ENCODE peak calls at places on chromosomes 3 and 15, in eight cellular contexts. One of them, this sample, is unnamed.

GRCh38 chr15:38564557-38565286 is at the start of gene RASGRP1:
- DNase-seq in neural crest cell: peak
- DNase-seq in activated naive CD8-positive, alpha-beta T cell treated with anti-CD3 and anti-CD28 coated beads, Interleukin-2, amount 50 U/mL, for 16 hours: peak
- DNase-seq in nucleus accumbens: peak
- DNase-seq in mesothelial cell of epicardium: peak
- DNase-seq in activated CD8-positive, alpha-beta memory T cell treated with anti-CD3 and anti-CD28 coated beads for 1 hour: peak
- DNase-seq in left kidney: peak
- DNase-seq in epithelial cell of proximal tubule: no peak
- DNase-seq in this sample: no peak

GRCh38 chr15:85976986-85977385 is 102.7 kb upstream of the AGBL1 start:
- DNase-seq in neural crest cell: no peak
- DNase-seq in activated naive CD8-positive, alpha-beta T cell treated with anti-CD3 and anti-CD28 coated beads, Interleukin-2, amount 50 U/mL, for 16 hours: no peak
- DNase-seq in nucleus accumbens: no peak
- DNase-seq in mesothelial cell of epicardium: no peak
- DNase-seq in activated CD8-positive, alpha-beta memory T cell treated with anti-CD3 and anti-CD28 coated beads for 1 hour: no peak
- DNase-seq in left kidney: no peak
- DNase-seq in epithelial cell of proximal tubule: no peak
- DNase-seq in this sample: no peak

GRCh38 chr3:52044869-52045616 is 11.3 kb downstream of the DUSP7 start:
- DNase-seq in neural crest cell: no peak
- DNase-seq in activated naive CD8-positive, alpha-beta T cell treated with anti-CD3 and anti-CD28 coated beads, Interleukin-2, amount 50 U/mL, for 16 hours: no peak
- DNase-seq in nucleus accumbens: no peak
- DNase-seq in mesothelial cell of epicardium: no peak
- DNase-seq in activated CD8-positive, alpha-beta memory T cell treated with anti-CD3 and anti-CD28 coated beads for 1 hour: no peak
- DNase-seq in left kidney: no peak
- DNase-seq in epithelial cell of proximal tubule: no peak
- DNase-seq in this sample: no peak

GRCh38 chr15:57301307-57301706 is 75.0 kb upstream of the CGNL1 start:
- DNase-seq in neural crest cell: no peak
- DNase-seq in activated naive CD8-positive, alpha-beta T cell treated with anti-CD3 and anti-CD28 coated beads, Interleukin-2, amount 50 U/mL, for 16 hours: no peak
- DNase-seq in nucleus accumbens: no peak
- DNase-seq in mesothelial cell of epicardium: no peak
- DNase-seq in activated CD8-positive, alpha-beta memory T cell treated with anti-CD3 and anti-CD28 coated beads for 1 hour: no peak
- DNase-seq in left kidney: no peak
- DNase-seq in epithelial cell of proximal tubule: no peak
- DNase-seq in this sample: no peak

GRCh38 chr15:44711089-44711355 is at the start of gene PATL2:
- DNase-seq in neural crest cell: no peak
- DNase-seq in activated naive CD8-positive, alpha-beta T cell treated with anti-CD3 and anti-CD28 coated beads, Interleukin-2, amount 50 U/mL, for 16 hours: no peak
- DNase-seq in nucleus accumbens: no peak
- DNase-seq in mesothelial cell of epicardium: no peak
- DNase-seq in activated CD8-positive, alpha-beta memory T cell treated with anti-CD3 and anti-CD28 coated beads for 1 hour: no peak
- DNase-seq in left kidney: no peak
- DNase-seq in epithelial cell of proximal tubule: no peak
- DNase-seq in this sample: no peak

GRCh38 chr15:97078556-97078955 is 748.1 kb downstream of the NR2F2 start:
- DNase-seq in neural crest cell: no peak
- DNase-seq in activated naive CD8-positive, alpha-beta T cell treated with anti-CD3 and anti-CD28 coated beads, Interleukin-2, amount 50 U/mL, for 16 hours: no peak
- DNase-seq in nucleus accumbens: no peak
- DNase-seq in mesothelial cell of epicardium: no peak
- DNase-seq in activated CD8-positive, alpha-beta memory T cell treated with anti-CD3 and anti-CD28 coated beads for 1 hour: no peak
- DNase-seq in left kidney: peak
- DNase-seq in epithelial cell of proximal tubule: no peak
- DNase-seq in this sample: no peak

GRCh38 chr3:47041114-47041513 is 61.6 kb downstream of the NBEAL2 start:
- DNase-seq in neural crest cell: no peak
- DNase-seq in activated naive CD8-positive, alpha-beta T cell treated with anti-CD3 and anti-CD28 coated beads, Interleukin-2, amount 50 U/mL, for 16 hours: no peak
- DNase-seq in nucleus accumbens: no peak
- DNase-seq in mesothelial cell of epicardium: no peak
- DNase-seq in activated CD8-positive, alpha-beta memory T cell treated with anti-CD3 and anti-CD28 coated beads for 1 hour: no peak
- DNase-seq in left kidney: no peak
- DNase-seq in epithelial cell of proximal tubule: no peak
- DNase-seq in this sample: no peak

GRCh38 chr3:160455846-160456245 is 6.3 kb upstream of the TRIM59 start:
- DNase-seq in neural crest cell: no peak
- DNase-seq in activated naive CD8-positive, alpha-beta T cell treated with anti-CD3 and anti-CD28 coated beads, Interleukin-2, amount 50 U/mL, for 16 hours: no peak
- DNase-seq in nucleus accumbens: no peak
- DNase-seq in mesothelial cell of epicardium: no peak
- DNase-seq in activated CD8-positive, alpha-beta memory T cell treated with anti-CD3 and anti-CD28 coated beads for 1 hour: no peak
- DNase-seq in left kidney: no peak
- DNase-seq in epithelial cell of proximal tubule: no peak
- DNase-seq in this sample: no peak

GRCh38 chr3:36911990-36912804 is 32.7 kb downstream of the TRANK1 start:
- DNase-seq in neural crest cell: no peak
- DNase-seq in activated naive CD8-positive, alpha-beta T cell treated with anti-CD3 and anti-CD28 coated beads, Interleukin-2, amount 50 U/mL, for 16 hours: no peak
- DNase-seq in nucleus accumbens: no peak
- DNase-seq in mesothelial cell of epicardium: no peak
- DNase-seq in activated CD8-positive, alpha-beta memory T cell treated with anti-CD3 and anti-CD28 coated beads for 1 hour: no peak
- DNase-seq in left kidney: no peak
- DNase-seq in epithelial cell of proximal tubule: peak
- DNase-seq in this sample: no peak

GRCh38 chr3:20561166-20561565 is 375.2 kb upstream of the SGO1 start:
- DNase-seq in neural crest cell: no peak
- DNase-seq in activated naive CD8-positive, alpha-beta T cell treated with anti-CD3 and anti-CD28 coated beads, Interleukin-2, amount 50 U/mL, for 16 hours: no peak
- DNase-seq in nucleus accumbens: no peak
- DNase-seq in mesothelial cell of epicardium: no peak
- DNase-seq in activated CD8-positive, alpha-beta memory T cell treated with anti-CD3 and anti-CD28 coated beads for 1 hour: no peak
- DNase-seq in left kidney: peak
- DNase-seq in epithelial cell of proximal tubule: no peak
- DNase-seq in this sample: no peak

GRCh38 chr3:15629860-15630597 is 28.5 kb downstream of the BTD start:
- DNase-seq in neural crest cell: peak
- DNase-seq in activated naive CD8-positive, alpha-beta T cell treated with anti-CD3 and anti-CD28 coated beads, Interleukin-2, amount 50 U/mL, for 16 hours: peak
- DNase-seq in nucleus accumbens: peak
- DNase-seq in mesothelial cell of epicardium: no peak
- DNase-seq in activated CD8-positive, alpha-beta memory T cell treated with anti-CD3 and anti-CD28 coated beads for 1 hour: peak
- DNase-seq in left kidney: peak
- DNase-seq in epithelial cell of proximal tubule: no peak
- DNase-seq in this sample: peak

GRCh38 chr3:185519021-185519420 is 20.2 kb upstream of the TMEM41A start:
- DNase-seq in neural crest cell: no peak
- DNase-seq in activated naive CD8-positive, alpha-beta T cell treated with anti-CD3 and anti-CD28 coated beads, Interleukin-2, amount 50 U/mL, for 16 hours: no peak
- DNase-seq in nucleus accumbens: no peak
- DNase-seq in mesothelial cell of epicardium: no peak
- DNase-seq in activated CD8-positive, alpha-beta memory T cell treated with anti-CD3 and anti-CD28 coated beads for 1 hour: no peak
- DNase-seq in left kidney: no peak
- DNase-seq in epithelial cell of proximal tubule: no peak
- DNase-seq in this sample: no peak

GRCh38 chr3:128432898-128433629 is 33.6 kb downstream of the DNAJB8 start:
- DNase-seq in neural crest cell: no peak
- DNase-seq in activated naive CD8-positive, alpha-beta T cell treated with anti-CD3 and anti-CD28 coated beads, Interleukin-2, amount 50 U/mL, for 16 hours: no peak
- DNase-seq in nucleus accumbens: no peak
- DNase-seq in mesothelial cell of epicardium: no peak
- DNase-seq in activated CD8-positive, alpha-beta memory T cell treated with anti-CD3 and anti-CD28 coated beads for 1 hour: no peak
- DNase-seq in left kidney: peak
- DNase-seq in epithelial cell of proximal tubule: no peak
- DNase-seq in this sample: no peak

GRCh38 chr3:194285024-194285858 is 65.9 kb downstream of the CPN2 start:
- DNase-seq in neural crest cell: no peak
- DNase-seq in activated naive CD8-positive, alpha-beta T cell treated with anti-CD3 and anti-CD28 coated beads, Interleukin-2, amount 50 U/mL, for 16 hours: no peak
- DNase-seq in nucleus accumbens: no peak
- DNase-seq in mesothelial cell of epicardium: no peak
- DNase-seq in activated CD8-positive, alpha-beta memory T cell treated with anti-CD3 and anti-CD28 coated beads for 1 hour: no peak
- DNase-seq in left kidney: no peak
- DNase-seq in epithelial cell of proximal tubule: no peak
- DNase-seq in this sample: no peak

GRCh38 chr3:45143673-45144670 is 2.2 kb downstream of the CDCP1 start:
- DNase-seq in neural crest cell: no peak
- DNase-seq in activated naive CD8-positive, alpha-beta T cell treated with anti-CD3 and anti-CD28 coated beads, Interleukin-2, amount 50 U/mL, for 16 hours: no peak
- DNase-seq in nucleus accumbens: no peak
- DNase-seq in mesothelial cell of epicardium: no peak
- DNase-seq in activated CD8-positive, alpha-beta memory T cell treated with anti-CD3 and anti-CD28 coated beads for 1 hour: no peak
- DNase-seq in left kidney: no peak
- DNase-seq in epithelial cell of proximal tubule: no peak
- DNase-seq in this sample: no peak

GRCh38 chr15:91224750-91225380 is 124.8 kb downstream of the SV2B start:
- DNase-seq in neural crest cell: peak
- DNase-seq in activated naive CD8-positive, alpha-beta T cell treated with anti-CD3 and anti-CD28 coated beads, Interleukin-2, amount 50 U/mL, for 16 hours: no peak
- DNase-seq in nucleus accumbens: peak
- DNase-seq in mesothelial cell of epicardium: no peak
- DNase-seq in activated CD8-positive, alpha-beta memory T cell treated with anti-CD3 and anti-CD28 coated beads for 1 hour: no peak
- DNase-seq in left kidney: peak
- DNase-seq in epithelial cell of proximal tubule: peak
- DNase-seq in this sample: peak

GRCh38 chr15:74869726-74870407 is 3.3 kb downstream of the SCAMP2 start:
- DNase-seq in neural crest cell: no peak
- DNase-seq in activated naive CD8-positive, alpha-beta T cell treated with anti-CD3 and anti-CD28 coated beads, Interleukin-2, amount 50 U/mL, for 16 hours: no peak
- DNase-seq in nucleus accumbens: peak
- DNase-seq in mesothelial cell of epicardium: no peak
- DNase-seq in activated CD8-positive, alpha-beta memory T cell treated with anti-CD3 and anti-CD28 coated beads for 1 hour: no peak
- DNase-seq in left kidney: peak
- DNase-seq in epithelial cell of proximal tubule: no peak
- DNase-seq in this sample: no peak

GRCh38 chr15:93070901-93071300 is 18.1 kb downstream of the RGMA start:
- DNase-seq in neural crest cell: no peak
- DNase-seq in activated naive CD8-positive, alpha-beta T cell treated with anti-CD3 and anti-CD28 coated beads, Interleukin-2, amount 50 U/mL, for 16 hours: no peak
- DNase-seq in nucleus accumbens: no peak
- DNase-seq in mesothelial cell of epicardium: no peak
- DNase-seq in activated CD8-positive, alpha-beta memory T cell treated with anti-CD3 and anti-CD28 coated beads for 1 hour: no peak
- DNase-seq in left kidney: peak
- DNase-seq in epithelial cell of proximal tubule: no peak
- DNase-seq in this sample: no peak

GRCh38 chr15:20344601-20345400 is 196.8 kb downstream of the GOLGA6L6 start:
- DNase-seq in neural crest cell: no peak
- DNase-seq in activated naive CD8-positive, alpha-beta T cell treated with anti-CD3 and anti-CD28 coated beads, Interleukin-2, amount 50 U/mL, for 16 hours: no peak
- DNase-seq in nucleus accumbens: no peak
- DNase-seq in mesothelial cell of epicardium: peak
- DNase-seq in activated CD8-positive, alpha-beta memory T cell treated with anti-CD3 and anti-CD28 coated beads for 1 hour: no peak
- DNase-seq in left kidney: no peak
- DNase-seq in epithelial cell of proximal tubule: no peak
- DNase-seq in this sample: no peak

GRCh38 chr15:88301311-88301710 is 44.8 kb upstream of the NTRK3 start:
- DNase-seq in neural crest cell: no peak
- DNase-seq in activated naive CD8-positive, alpha-beta T cell treated with anti-CD3 and anti-CD28 coated beads, Interleukin-2, amount 50 U/mL, for 16 hours: no peak
- DNase-seq in nucleus accumbens: no peak
- DNase-seq in mesothelial cell of epicardium: no peak
- DNase-seq in activated CD8-positive, alpha-beta memory T cell treated with anti-CD3 and anti-CD28 coated beads for 1 hour: no peak
- DNase-seq in left kidney: no peak
- DNase-seq in epithelial cell of proximal tubule: no peak
- DNase-seq in this sample: no peak

GRCh38 chr3:108489776-108490175 is 20.6 kb downstream of the MYH15 start:
- DNase-seq in neural crest cell: peak
- DNase-seq in activated naive CD8-positive, alpha-beta T cell treated with anti-CD3 and anti-CD28 coated beads, Interleukin-2, amount 50 U/mL, for 16 hours: no peak
- DNase-seq in nucleus accumbens: peak
- DNase-seq in mesothelial cell of epicardium: no peak
- DNase-seq in activated CD8-positive, alpha-beta memory T cell treated with anti-CD3 and anti-CD28 coated beads for 1 hour: no peak
- DNase-seq in left kidney: peak
- DNase-seq in epithelial cell of proximal tubule: no peak
- DNase-seq in this sample: peak

GRCh38 chr3:66585696-66586095 is 84.9 kb upstream of the LRIG1 start:
- DNase-seq in neural crest cell: no peak
- DNase-seq in activated naive CD8-positive, alpha-beta T cell treated with anti-CD3 and anti-CD28 coated beads, Interleukin-2, amount 50 U/mL, for 16 hours: no peak
- DNase-seq in nucleus accumbens: no peak
- DNase-seq in mesothelial cell of epicardium: no peak
- DNase-seq in activated CD8-positive, alpha-beta memory T cell treated with anti-CD3 and anti-CD28 coated beads for 1 hour: no peak
- DNase-seq in left kidney: no peak
- DNase-seq in epithelial cell of proximal tubule: no peak
- DNase-seq in this sample: no peak

GRCh38 chr3:179929091-179929529 is 107.6 kb downstream of the PEX5L start:
- DNase-seq in neural crest cell: peak
- DNase-seq in activated naive CD8-positive, alpha-beta T cell treated with anti-CD3 and anti-CD28 coated beads, Interleukin-2, amount 50 U/mL, for 16 hours: no peak
- DNase-seq in nucleus accumbens: peak
- DNase-seq in mesothelial cell of epicardium: peak
- DNase-seq in activated CD8-positive, alpha-beta memory T cell treated with anti-CD3 and anti-CD28 coated beads for 1 hour: peak
- DNase-seq in left kidney: peak
- DNase-seq in epithelial cell of proximal tubule: peak
- DNase-seq in this sample: peak

GRCh38 chr3:136811701-136812100 is 7.2 kb upstream of the SLC35G2 start:
- DNase-seq in neural crest cell: no peak
- DNase-seq in activated naive CD8-positive, alpha-beta T cell treated with anti-CD3 and anti-CD28 coated beads, Interleukin-2, amount 50 U/mL, for 16 hours: no peak
- DNase-seq in nucleus accumbens: no peak
- DNase-seq in mesothelial cell of epicardium: no peak
- DNase-seq in activated CD8-positive, alpha-beta memory T cell treated with anti-CD3 and anti-CD28 coated beads for 1 hour: no peak
- DNase-seq in left kidney: no peak
- DNase-seq in epithelial cell of proximal tubule: no peak
- DNase-seq in this sample: no peak

GRCh38 chr3:88876724-88877123 is 230.7 kb upstream of the EPHA3 start:
- DNase-seq in neural crest cell: no peak
- DNase-seq in activated naive CD8-positive, alpha-beta T cell treated with anti-CD3 and anti-CD28 coated beads, Interleukin-2, amount 50 U/mL, for 16 hours: no peak
- DNase-seq in nucleus accumbens: no peak
- DNase-seq in mesothelial cell of epicardium: no peak
- DNase-seq in activated CD8-positive, alpha-beta memory T cell treated with anti-CD3 and anti-CD28 coated beads for 1 hour: no peak
- DNase-seq in left kidney: no peak
- DNase-seq in epithelial cell of proximal tubule: no peak
- DNase-seq in this sample: no peak

GRCh38 chr3:197154-197855 is 742 bp downstream of the CHL1 start:
- DNase-seq in neural crest cell: peak
- DNase-seq in activated naive CD8-positive, alpha-beta T cell treated with anti-CD3 and anti-CD28 coated beads, Interleukin-2, amount 50 U/mL, for 16 hours: no peak
- DNase-seq in nucleus accumbens: peak
- DNase-seq in mesothelial cell of epicardium: peak
- DNase-seq in activated CD8-positive, alpha-beta memory T cell treated with anti-CD3 and anti-CD28 coated beads for 1 hour: no peak
- DNase-seq in left kidney: peak
- DNase-seq in epithelial cell of proximal tubule: no peak
- DNase-seq in this sample: no peak

GRCh38 chr3:179765396-179765795 is 112.6 kb downstream of the USP13 start:
- DNase-seq in neural crest cell: no peak
- DNase-seq in activated naive CD8-positive, alpha-beta T cell treated with anti-CD3 and anti-CD28 coated beads, Interleukin-2, amount 50 U/mL, for 16 hours: no peak
- DNase-seq in nucleus accumbens: no peak
- DNase-seq in mesothelial cell of epicardium: no peak
- DNase-seq in activated CD8-positive, alpha-beta memory T cell treated with anti-CD3 and anti-CD28 coated beads for 1 hour: no peak
- DNase-seq in left kidney: no peak
- DNase-seq in epithelial cell of proximal tubule: no peak
- DNase-seq in this sample: no peak

This sample was measured in NCI-H748 treated with DMSO at 0.1 percent for 48 hours.